ENCODE peak calls at places on chromosome 17, in ten cellular contexts. V, G, D, N, K, B, M, S, X and J are unnamed samples.

GRCh38 chr17:49545007-49545660 is 30.5 kb upstream of the NXPH3 start:
- DNase-seq in V (no peak), G (no peak), D (no peak), N (no peak), K (peak), B (no peak), M (no peak), S (peak), X (no peak), J (no peak)

GRCh38 chr17:60154616-60155426 is 5.0 kb downstream of the CA4 start:
- DNase-seq in V (peak), G (no peak), D (peak), N (no peak), K (peak), B (no peak), M (no peak), S (peak), X (peak), J (peak)

GRCh38 chr17:1390422-1391367 is 9.3 kb downstream of the YWHAE start:
- DNase-seq in V (no peak), G (no peak), D (no peak), N (no peak), K (no peak), B (no peak), M (no peak), S (peak), X (no peak), J (no peak)

GRCh38 chr17:16001498-16001897 is 1.9 kb downstream of the TTC19 start:
- DNase-seq in V (no peak), G (no peak), D (no peak), N (no peak), K (no peak), B (no peak), M (peak), S (no peak), X (no peak), J (no peak)

GRCh38 chr17:65559802-65560627 is 1.4 kb downstream of the AXIN2 start:
- DNase-seq in V (peak), G (peak), D (no peak), N (peak), K (peak), B (no peak), M (no peak), S (no peak), X (peak), J (no peak)

GRCh38 chr17:5832886-5833285 is 237.3 kb upstream of the WSCD1 start:
- DNase-seq in V (no peak), G (no peak), D (peak), N (no peak), K (no peak), B (peak), M (peak), S (no peak), X (no peak), J (peak)

GRCh38 chr17:32927201-32927723 is 691 bp upstream of the TMEM98 start:
- DNase-seq in V (no peak), G (no peak), D (no peak), N (no peak), K (no peak), B (no peak), M (no peak), S (no peak), X (no peak), J (no peak)

GRCh38 chr17:13562271-13562800 is 39.4 kb downstream of the HS3ST3A1 start:
- DNase-seq in V (no peak), G (no peak), D (peak), N (no peak), K (no peak), B (no peak), M (no peak), S (no peak), X (no peak), J (peak)

GRCh38 chr17:73308017-73308823 is 3.6 kb downstream of the CDC42EP4 start:
- DNase-seq in V (peak), G (peak), D (peak), N (no peak), K (no peak), B (no peak), M (peak), S (peak), X (peak), J (peak)

GRCh38 chr17:74855323-74855722 is 4.4 kb downstream of the GRIN2C start:
- DNase-seq in V (no peak), G (no peak), D (no peak), N (no peak), K (no peak), B (no peak), M (no peak), S (no peak), X (no peak), J (no peak)

GRCh38 chr17:78716814-78717393 is 65.2 kb downstream of the CYTH1 start:
- DNase-seq in V (peak), G (peak), D (no peak), N (no peak), K (peak), B (no peak), M (no peak), S (peak), X (peak), J (peak)

GRCh38 chr17:50139185-50139783 is 9.3 kb upstream of the SAMD14 start:
- DNase-seq in V (peak), G (no peak), D (no peak), N (no peak), K (no peak), B (no peak), M (no peak), S (peak), X (no peak), J (no peak)

GRCh38 chr17:31724026-31724425 is 135.0 kb downstream of the COPRS start:
- DNase-seq in V (no peak), G (no peak), D (peak), N (no peak), K (no peak), B (no peak), M (peak), S (no peak), X (peak), J (no peak)

GRCh38 chr17:80698297-80698696 is 153.7 kb downstream of the RPTOR start:
- DNase-seq in V (no peak), G (no peak), D (no peak), N (no peak), K (no peak), B (no peak), M (no peak), S (no peak), X (no peak), J (no peak)

GRCh38 chr17:75240394-75241142 is 20.8 kb downstream of the GGA3 start:
- DNase-seq in V (peak), G (no peak), D (peak), N (no peak), K (no peak), B (no peak), M (no peak), S (no peak), X (peak), J (no peak)

GRCh38 chr17:15341385-15341849 is at the start of gene TEKT3:
- DNase-seq in V (peak), G (peak), D (peak), N (no peak), K (peak), B (peak), M (no peak), S (peak), X (no peak), J (peak)

GRCh38 chr17:21034350-21035235 is 8.2 kb downstream of the USP22 start:
- DNase-seq in V (peak), G (no peak), D (no peak), N (no peak), K (no peak), B (no peak), M (no peak), S (no peak), X (no peak), J (no peak)

GRCh38 chr17:4786111-4786491 is at the start of gene VMO1:
- DNase-seq in V (peak), G (peak), D (peak), N (no peak), K (peak), B (no peak), M (no peak), S (no peak), X (peak), J (no peak)

GRCh38 chr17:77735341-77736206 is 222.9 kb upstream of the TNRC6C start:
- DNase-seq in V (no peak), G (peak), D (no peak), N (no peak), K (no peak), B (no peak), M (no peak), S (peak), X (peak), J (peak)

GRCh38 chr17:77444653-77445029 is 303.9 kb downstream of the SEC14L1 start:
- DNase-seq in V (no peak), G (no peak), D (no peak), N (no peak), K (no peak), B (no peak), M (no peak), S (no peak), X (no peak), J (no peak)

GRCh38 chr17:77571562-77571981 is 386.9 kb upstream of the TNRC6C start:
- DNase-seq in V (no peak), G (no peak), D (peak), N (peak), K (peak), B (no peak), M (no peak), S (peak), X (no peak), J (no peak)

GRCh38 chr17:82449883-82450356 is 632 bp downstream of the CYBC1 start:
- DNase-seq in V (no peak), G (no peak), D (no peak), N (peak), K (no peak), B (no peak), M (no peak), S (no peak), X (no peak), J (no peak)

GRCh38 chr17:72237223-72237622 is 116.4 kb downstream of the SOX9 start:
- DNase-seq in V (no peak), G (no peak), D (no peak), N (no peak), K (no peak), B (no peak), M (no peak), S (no peak), X (no peak), J (no peak)

GRCh38 chr17:48546187-48546923 is 1.4 kb upstream of the HOXB2 start:
- DNase-seq in V (no peak), G (no peak), D (no peak), N (no peak), K (no peak), B (no peak), M (no peak), S (no peak), X (peak), J (no peak)

GRCh38 chr17:45320931-45321461 is 4.2 kb upstream of the MAP3K14 start:
- DNase-seq in V (no peak), G (no peak), D (peak), N (no peak), K (no peak), B (peak), M (peak), S (no peak), X (peak), J (peak)

GRCh38 chr17:75048396-75048933 is 1.4 kb downstream of the KCTD2 start:
- DNase-seq in V (no peak), G (no peak), D (no peak), N (no peak), K (no peak), B (no peak), M (no peak), S (peak), X (no peak), J (no peak)

GRCh38 chr17:50079334-50080095 is 15.6 kb upstream of the PDK2 start:
- DNase-seq in V (peak), G (no peak), D (no peak), N (no peak), K (peak), B (no peak), M (no peak), S (peak), X (peak), J (no peak)

GRCh38 chr17:63984206-63984605 is 11.5 kb upstream of the SCN4A start:
- DNase-seq in V (peak), G (no peak), D (no peak), N (no peak), K (no peak), B (no peak), M (no peak), S (no peak), X (no peak), J (no peak)

GRCh38 chr17:62964506-62964905 is 1.5 kb upstream of the TANC2 start:
- DNase-seq in V (no peak), G (no peak), D (no peak), N (no peak), K (no peak), B (no peak), M (no peak), S (no peak), X (no peak), J (no peak)

GRCh38 chr17:62967111-62967449 is 1.0 kb downstream of the TANC2 start:
- DNase-seq in V (no peak), G (no peak), D (no peak), N (no peak), K (no peak), B (no peak), M (no peak), S (no peak), X (no peak), J (no peak)

GRCh38 chr17:62966426-62967110 is 533 bp downstream of the TANC2 start:
- DNase-seq in V (no peak), G (peak), D (peak), N (peak), K (peak), B (no peak), M (peak), S (no peak), X (peak), J (peak)

GRCh38 chr17:62965649-62966425 is at the start of gene TANC2:
- DNase-seq in V (peak), G (peak), D (peak), N (peak), K (peak), B (peak), M (peak), S (peak), X (peak), J (peak)

GRCh38 chr17:62965149-62965648 is 836 bp upstream of the TANC2 start:
- DNase-seq in V (no peak), G (peak), D (no peak), N (no peak), K (no peak), B (no peak), M (no peak), S (no peak), X (no peak), J (no peak)
- H3K27ac ChIP-seq in V (peak), G (peak), D (peak), N (peak), K (peak), B (peak), M (peak), S (peak), X (peak), J (peak)

GRCh38 chr17:28727727-28728363 is 743 bp upstream of the NEK8 start:
- DNase-seq in V (peak), G (peak), D (peak), N (peak), K (peak), B (no peak), M (peak), S (peak), X (peak), J (peak)
- TF ChIP-seq CTCF in V (no peak), G (no peak), D (peak), N (no peak), K (peak), B (peak), M (peak), S (no peak), X (peak), J (peak)

GRCh38 chr17:27457731-27458523 is 1.7 kb downstream of the KSR1 start:
- DNase-seq in V (no peak), G (peak), D (no peak), N (no peak), K (no peak), B (no peak), M (no peak), S (no peak), X (peak), J (no peak)

GRCh38 chr17:27455914-27456680 is at the start of gene KSR1:
- DNase-seq in V (peak), G (peak), D (peak), N (peak), K (peak), B (no peak), M (peak), S (peak), X (peak), J (peak)

GRCh38 chr17:27455569-27455913 is 707 bp upstream of the KSR1 start:
- DNase-seq in V (no peak), G (no peak), D (no peak), N (no peak), K (no peak), B (no peak), M (no peak), S (no peak), X (no peak), J (no peak)

GRCh38 chr17:27457405-27457730 is 1.1 kb downstream of the KSR1 start:
- DNase-seq in V (no peak), G (no peak), D (no peak), N (no peak), K (no peak), B (no peak), M (no peak), S (no peak), X (no peak), J (no peak)

DNA sequence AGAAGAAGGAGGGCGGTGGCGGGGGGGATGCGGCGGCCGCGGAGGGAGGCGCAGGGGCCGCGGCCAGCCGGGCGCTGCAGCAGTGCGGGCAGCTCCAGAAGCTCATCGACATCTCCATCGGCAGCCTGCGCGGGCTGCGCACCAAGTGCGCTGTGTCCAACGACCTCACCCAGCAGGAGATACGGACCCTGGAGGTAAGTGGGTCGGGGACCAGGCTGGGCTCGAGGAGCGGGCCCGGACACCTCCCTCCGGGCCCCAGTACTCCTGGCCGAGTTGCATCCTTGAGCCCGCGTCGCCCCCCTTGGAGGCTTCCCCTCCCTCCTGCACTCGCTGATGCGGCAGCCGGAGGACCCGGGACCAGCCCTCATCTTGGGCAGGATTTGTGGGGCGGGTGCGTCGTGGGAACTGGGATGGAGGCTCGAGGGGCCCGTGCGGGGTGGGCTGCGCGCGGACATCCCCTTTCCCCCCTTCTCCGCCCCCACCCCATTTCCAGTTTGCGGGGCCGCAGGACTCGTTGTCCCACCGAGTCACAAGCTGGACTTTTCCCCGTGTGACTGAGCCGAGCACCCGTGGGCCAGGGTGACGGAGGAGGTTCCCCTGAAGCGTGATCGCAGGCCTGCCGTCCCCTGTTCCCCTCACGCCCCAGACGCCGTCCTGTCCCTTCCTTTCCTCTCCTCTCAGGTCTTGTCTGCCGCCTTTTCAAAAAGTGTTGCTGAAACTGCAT is 595 bp downstream of the KSR1 start:
- DNase-seq in V (peak), G (peak), D (no peak), N (no peak), K (peak), B (no peak), M (no peak), S (peak), X (no peak), J (no peak)
- H3K27ac ChIP-seq in V (peak), G (peak), D (peak), N (peak), K (peak), B (no peak), M (no peak), S (peak), X (peak), J (no peak)

DNA sequence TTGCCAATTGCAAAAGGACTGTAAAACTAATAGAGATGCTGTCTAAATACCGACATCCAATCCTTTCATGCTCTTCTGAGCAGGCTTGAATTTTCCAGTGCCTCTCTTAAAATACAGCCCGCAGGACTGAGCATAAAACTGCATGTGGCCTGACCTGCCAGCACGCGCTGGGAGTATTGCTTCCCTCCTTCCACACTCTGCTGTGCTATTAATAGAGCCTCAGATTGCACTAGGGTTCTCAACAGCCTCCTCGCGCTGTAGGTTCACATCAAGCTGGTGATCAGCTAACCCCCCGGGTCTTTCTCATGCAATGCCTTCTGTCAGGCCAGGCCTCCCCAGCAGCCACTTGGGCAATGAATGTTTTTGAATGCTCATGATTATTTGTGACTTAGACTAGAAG is 14.2 kb upstream of the MSI2 start:
- DNase-seq in V (peak), G (peak), D (peak), N (no peak), K (no peak), B (no peak), M (no peak), S (no peak), X (no peak), J (no peak)
- TF ChIP-seq CTCF in V (no peak), G (no peak), D (no peak), N (no peak), K (no peak), B (no peak), M (no peak), S (no peak), X (no peak), J (no peak)

DNA sequence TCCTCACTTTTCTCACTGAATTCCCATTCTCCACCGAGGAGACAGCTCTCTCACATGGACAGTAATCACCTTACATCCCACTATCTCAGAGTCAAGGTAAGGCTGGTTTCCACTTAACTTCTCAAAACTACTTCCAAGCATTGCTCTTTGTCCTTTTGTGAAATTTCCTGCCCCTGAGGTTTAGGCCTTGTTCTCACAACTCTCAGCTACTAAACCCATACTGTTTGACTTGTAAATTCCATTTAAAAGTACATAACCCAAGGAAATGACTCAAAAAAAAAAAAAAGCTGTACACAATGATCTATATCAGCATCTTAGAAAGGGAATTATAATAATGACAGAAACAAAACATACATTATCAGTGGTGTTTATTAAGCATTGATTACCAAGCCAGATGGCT is 8.8 kb downstream of the CDC27 start:
- DNase-seq in V (no peak), G (no peak), D (no peak), N (no peak), K (no peak), B (no peak), M (no peak), S (no peak), X (no peak), J (no peak)
- H3K27ac ChIP-seq in V (no peak), G (peak), D (no peak), N (no peak), K (no peak), B (no peak), M (no peak), S (no peak), X (no peak), J (no peak)